ENCODE peak calls at places on chromosomes 13 and 19, in ten cellular contexts. U, W, O, A, F, Z, D, Y, K and B are unnamed samples. For H3K4me1, the result is how much of the 10 kb centered on the place peaks cover.

GRCh38 chr13:26664286-26664685 is 96.3 kb downstream of the GPR12 start:
- DNase-seq in D (no peak), O (no peak), A (no peak), U (no peak), Z (no peak), Y (no peak), F (no peak), K (no peak), W (no peak), B (no peak)

GRCh38 chr19:737591-738093 is 13.3 kb upstream of the MISP start:
- DNase-seq in K (peak), Z (no peak), O (no peak), W (no peak), D (peak), Y (peak), A (peak), U (peak), F (peak), B (peak)

GRCh38 chr19:31545766-31546165 is 196.5 kb upstream of the TSHZ3 start:
- DNase-seq in Y (no peak), W (no peak), U (no peak), F (no peak), A (no peak), Z (no peak), K (no peak), O (no peak), D (no peak), B (peak)

GRCh38 chr13:60591348-60591747 is 194.3 kb downstream of the TDRD3 start:
- DNase-seq in F (no peak), U (no peak), K (no peak), O (no peak), A (no peak), D (peak), W (no peak), Z (no peak), Y (no peak), B (no peak)

GRCh38 chr19:55441692-55442321 is 1.3 kb downstream of the SHISA7 start:
- DNase-seq in U (peak), F (no peak), O (no peak), K (no peak), A (peak), Y (no peak), D (no peak), W (no peak), Z (no peak), B (peak)

GRCh38 chr19:43763473-43763939 is 8.7 kb upstream of the SMG9 start:
- DNase-seq in Z (no peak), D (peak), F (no peak), U (no peak), O (peak), K (no peak), A (no peak), Y (no peak), W (no peak), B (no peak)

GRCh38 chr13:52644108-52644507 is 1.9 kb downstream of the HNRNPA1L2 start:
- DNase-seq in A (no peak), D (peak), Z (no peak), K (no peak), U (no peak), Y (no peak), W (no peak), F (no peak), O (no peak), B (no peak)

GRCh38 chr13:73248711-73249580 is 190.1 kb downstream of the KLF5 start:
- DNase-seq in K (no peak), A (peak), Y (peak), O (no peak), Z (no peak), W (peak), U (no peak), D (peak), F (no peak), B (peak)

GRCh38 chr13:73898899-73899298 is 235.3 kb downstream of the KLF12 start:
- DNase-seq in W (no peak), U (no peak), K (no peak), O (no peak), Z (no peak), Y (no peak), F (no peak), A (no peak), D (no peak), B (no peak)

GRCh38 chr13:110168999-110169933 is 137.7 kb downstream of the COL4A1 start:
- DNase-seq in K (no peak), O (no peak), Y (no peak), W (no peak), A (no peak), U (no peak), Z (no peak), F (no peak), D (no peak), B (no peak)

GRCh38 chr19:12828494-12828893 is 5.9 kb downstream of the RTBDN start:
- DNase-seq in Y (peak), O (no peak), W (no peak), A (peak), K (no peak), F (no peak), Z (no peak), D (no peak), U (peak), B (peak)

GRCh38 chr19:5775668-5776309 is 8.8 kb downstream of the PRR22 start:
- DNase-seq in Y (no peak), U (no peak), A (no peak), O (no peak), D (peak), W (no peak), Z (no peak), F (no peak), K (no peak), B (no peak)

GRCh38 chr19:465056-465816 is 4.4 kb upstream of the SHC2 start:
- DNase-seq in A (no peak), W (no peak), K (no peak), Y (no peak), D (no peak), O (no peak), F (no peak), Z (no peak), U (no peak), B (no peak)

DNA sequence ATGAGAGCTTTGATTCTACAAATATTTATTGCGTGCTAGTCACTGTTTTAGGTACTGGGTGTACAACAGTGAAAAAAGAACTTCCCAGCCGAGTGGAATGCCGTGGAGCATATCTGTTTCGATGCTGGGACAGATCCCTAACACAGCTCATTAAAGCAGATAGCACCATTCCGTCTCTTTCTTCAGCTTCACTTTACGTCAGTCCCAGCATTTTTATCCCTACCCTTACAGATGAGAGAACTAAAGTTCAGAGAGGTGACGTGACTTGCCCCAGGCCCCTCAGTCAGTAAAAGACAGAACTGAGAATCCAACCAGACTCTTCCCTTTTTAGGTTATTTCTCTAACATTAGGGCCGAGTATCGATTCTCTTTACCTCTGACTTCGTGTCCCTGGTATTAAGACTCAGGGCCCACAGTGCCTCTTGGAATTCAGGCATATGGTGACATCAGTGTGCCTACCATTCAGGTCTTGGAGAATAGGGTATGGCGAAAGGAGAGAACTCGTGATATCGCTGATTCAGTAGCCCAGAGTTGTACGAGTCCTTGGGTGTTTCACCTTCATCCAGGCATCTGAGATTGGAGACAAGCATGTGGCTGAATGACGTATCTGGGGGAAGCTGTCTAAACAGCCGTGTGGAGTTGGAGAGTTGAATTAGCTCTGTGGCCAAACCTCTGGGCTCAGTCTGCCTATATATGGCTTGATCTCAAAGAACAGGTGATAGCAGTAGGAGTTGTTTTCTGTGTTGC is 27.1 kb downstream of the ACTN4 start:
- DNase-seq in F (no peak), U (no peak), O (no peak), K (no peak), Y (no peak), W (no peak), D (peak), A (peak), Z (no peak), B (no peak)
- H3K4me1 ChIP-seq in F (half or more), U (under half), O (half or more), K (under half), Y (half or more), W (under half), D (half or more), A (under half), Z (half or more), B (under half)

GRCh38 chr19:3055741-3056453 is 6.4 kb downstream of the TLE5 start:
- DNase-seq in U (no peak), A (peak), Z (no peak), D (no peak), W (peak), F (no peak), K (no peak), Y (peak), O (no peak), B (peak)
- H3K4me1 ChIP-seq in U (under half), A (under half), Z (half or more), D (under half), W (under half), F (half or more), K (half or more), Y (half or more), O (under half), B (under half)

GRCh38 chr13:108214511-108215383 is 589 bp downstream of the LIG4 start:
- DNase-seq in K (no peak), Y (no peak), W (no peak), U (peak), O (no peak), Z (no peak), F (peak), D (no peak), A (peak), B (peak)

GRCh38 chr13:108223850-108224503 is 5.8 kb downstream of the ABHD13 start:
- DNase-seq in A (no peak), W (no peak), Y (no peak), Z (no peak), O (no peak), U (no peak), F (no peak), D (no peak), K (no peak), B (no peak)

GRCh38 chr13:108218044-108218974 is at the start of gene ABHD13:
- DNase-seq in D (peak), Y (peak), K (peak), U (peak), Z (peak), W (peak), O (peak), F (peak), A (peak), B (peak)

GRCh38 chr13:108215428-108215827 is at the start of gene LIG4:
- DNase-seq in W (peak), U (peak), F (peak), Y (peak), O (peak), K (peak), A (peak), D (peak), Z (peak), B (peak)

DNA sequence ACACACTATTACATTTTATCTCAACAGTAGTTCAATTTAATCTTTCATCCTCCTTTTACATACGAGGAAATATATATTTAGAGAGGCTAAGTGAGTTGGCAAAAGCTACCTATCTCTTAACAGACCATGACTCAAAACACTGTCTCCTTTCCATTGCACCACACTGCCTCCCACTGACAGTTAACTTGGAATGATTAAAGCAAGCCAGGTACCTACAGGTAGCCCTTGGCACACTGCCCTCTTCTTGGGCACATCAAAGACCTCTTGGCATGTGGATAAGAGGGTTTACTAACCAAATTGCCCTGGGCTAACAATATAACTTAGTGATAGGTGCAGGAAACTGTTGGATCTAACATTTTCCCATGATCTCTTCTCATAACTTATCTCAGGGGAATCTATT is 1.9 kb downstream of the ABHD13 start:
- DNase-seq in O (no peak), F (no peak), D (no peak), Y (peak), U (no peak), Z (no peak), K (no peak), A (peak), W (no peak), B (peak)
- H3K4me1 ChIP-seq in O (under half), F (half or more), D (under half), Y (half or more), U (under half), Z (half or more), K (under half), A (under half), W (under half), B (under half)

GRCh38 chr13:33280550-33280905 is 5.0 kb downstream of the STARD13 start:
- DNase-seq in U (no peak), D (no peak), K (no peak), A (no peak), O (no peak), W (no peak), Z (no peak), Y (no peak), F (no peak), B (no peak)
- H3K4me1 ChIP-seq in U (under half), D (under half), K (under half), A (under half), O (under half), W (under half), Z (half or more), Y (half or more), F (under half), B (under half)

GRCh38 chr19:17949956-17950309 is 17.0 kb upstream of the KCNN1 start:
- DNase-seq in Z (no peak), Y (no peak), A (peak), U (no peak), F (peak), K (no peak), O (no peak), W (no peak), D (no peak), B (peak)

GRCh38 chr19:17948474-17948966 is 15.7 kb downstream of the CCDC124 start:
- DNase-seq in A (no peak), F (no peak), O (no peak), U (no peak), Y (no peak), K (no peak), D (no peak), Z (no peak), W (no peak), B (no peak)

GRCh38 chr19:17948967-17949930 is 16.4 kb downstream of the CCDC124 start:
- DNase-seq in Z (no peak), W (peak), D (no peak), K (no peak), O (no peak), A (no peak), F (peak), Y (no peak), U (peak), B (peak)

GRCh38 chr19:17946965-17947784 is 14.4 kb downstream of the CCDC124 start:
- DNase-seq in Z (no peak), O (no peak), U (no peak), Y (no peak), W (peak), D (no peak), A (peak), K (no peak), F (peak), B (no peak)

GRCh38 chr19:17947815-17948473 is 15.1 kb downstream of the CCDC124 start:
- DNase-seq in W (peak), O (peak), F (peak), A (peak), Z (peak), K (peak), U (peak), Y (peak), D (peak), B (peak)
- H3K4me1 ChIP-seq in W (under half), O (under half), F (half or more), A (under half), Z (half or more), K (half or more), U (under half), Y (half or more), D (under half), B (under half)

DNA sequence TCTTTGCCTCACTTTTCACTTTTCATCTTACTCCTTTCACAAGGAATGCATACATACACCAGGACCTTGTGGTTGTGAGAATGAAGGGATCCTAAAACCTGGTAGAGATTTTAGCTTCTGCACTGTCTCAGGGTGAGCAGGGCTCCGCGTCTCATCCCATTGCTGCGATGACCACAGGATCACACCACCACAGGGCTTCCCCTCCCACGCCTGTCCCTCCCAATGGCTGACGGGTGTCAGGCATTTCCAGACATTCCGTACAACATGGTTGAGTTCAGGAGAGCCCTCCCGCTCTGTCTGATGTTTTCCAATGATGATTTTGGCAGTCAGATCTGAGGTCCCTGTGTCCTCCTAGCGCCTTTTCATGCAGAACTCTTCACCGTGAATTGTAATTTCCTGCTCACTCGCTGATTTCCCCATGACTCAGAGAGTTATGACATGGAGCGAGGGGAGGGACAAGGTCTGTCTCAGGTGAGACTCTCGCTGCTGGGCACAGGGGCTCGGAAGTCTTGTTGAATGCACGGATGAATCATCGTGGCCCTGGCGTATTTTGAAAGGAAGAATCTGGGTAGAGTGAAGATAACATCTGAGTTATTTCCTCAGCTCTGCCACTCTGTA is 102.8 kb downstream of the TEX29 start:
- DNase-seq in K (no peak), A (peak), D (no peak), Z (no peak), Y (no peak), O (no peak), F (no peak), U (no peak), W (no peak), B (no peak)
- H3K4me1 ChIP-seq in K (under half), A (under half), D (under half), Z (under half), Y (under half), O (under half), F (under half), U (under half), W (under half), B (under half)

DNA sequence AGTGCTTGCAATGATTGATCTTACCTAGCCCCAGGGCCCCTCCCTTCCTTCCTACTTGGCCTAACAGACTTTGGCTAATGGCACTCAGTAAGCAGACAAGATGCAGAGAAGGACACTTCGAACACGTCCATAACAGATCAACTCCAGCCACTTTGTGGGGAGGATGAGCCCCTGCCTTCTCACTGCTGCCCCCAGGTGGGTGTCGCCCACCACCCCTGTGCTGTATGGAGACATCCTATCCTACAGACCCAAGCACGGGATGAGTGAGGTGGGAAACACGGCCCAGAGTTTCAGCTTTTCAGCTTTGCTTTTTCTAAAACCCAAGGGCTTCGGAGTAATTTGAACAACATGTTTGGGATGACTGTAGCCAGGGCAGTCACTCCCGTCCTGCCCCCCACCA is 5.5 kb downstream of the SLC7A1 start:
- DNase-seq in D (no peak), F (no peak), W (no peak), Z (no peak), K (no peak), Y (no peak), A (peak), U (peak), O (no peak), B (peak)
- H3K4me1 ChIP-seq in D (under half), F (under half), W (under half), Z (under half), K (under half), Y (half or more), A (under half), U (under half), O (under half), B (under half)

DNA sequence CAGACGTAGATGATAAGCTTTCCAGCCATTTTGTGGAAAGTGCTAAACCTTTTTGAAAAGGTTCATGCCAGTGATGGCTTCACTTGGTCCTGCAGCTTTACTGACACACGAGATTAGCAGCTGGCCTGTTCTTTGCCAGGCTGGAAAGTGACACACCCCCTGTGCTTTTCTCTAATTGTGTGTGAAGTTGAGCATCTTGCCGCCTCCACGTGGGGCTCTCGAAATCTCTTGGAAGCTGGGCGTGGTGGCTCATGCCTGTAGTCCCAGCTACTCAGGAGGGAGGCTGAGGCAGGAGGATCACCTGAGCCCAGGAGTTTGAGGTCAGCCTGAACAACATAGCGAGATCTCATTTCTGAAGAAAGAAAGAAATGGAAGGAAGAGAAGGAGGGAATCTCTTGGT is 25.3 kb upstream of the EHD2 start:
- DNase-seq in Z (no peak), F (no peak), K (no peak), D (no peak), A (peak), O (no peak), W (no peak), U (no peak), Y (no peak), B (no peak)
- H3K4me1 ChIP-seq in Z (under half), F (under half), K (under half), D (under half), A (under half), O (under half), W (under half), U (under half), Y (under half), B (under half)